ENCODE peak calls at places on chromosomes 5 and 9, in four cellular contexts. One of them, this sample, is unnamed.
A peak's percentile ranks its signal among the peaks of the same experiment; 100 is the strongest.

GRCh38 chr9:101674165-101674564 is 64.3 kb downstream of the GRIN3A start:
- DNase-seq in A549: no peak
- DNase-seq in progenitor cell of endocrine pancreas: no peak
- DNase-seq in HFFc6: no peak
- DNase-seq in this sample: no peak

GRCh38 chr5:160192424-160192823 is 36.9 kb upstream of the FABP6 start:
- DNase-seq in A549: no peak
- DNase-seq in progenitor cell of endocrine pancreas: no peak
- DNase-seq in HFFc6: no peak
- DNase-seq in this sample: no peak

GRCh38 chr9:105114956-105115728 is 129.3 kb upstream of the SLC44A1 start:
- DNase-seq in A549: no peak
- DNase-seq in progenitor cell of endocrine pancreas: no peak
- DNase-seq in HFFc6: no peak
- DNase-seq in this sample: no peak

GRCh38 chr9:3868012-3868411 is 342.2 kb upstream of the RFX3 start:
- DNase-seq in A549: no peak
- DNase-seq in progenitor cell of endocrine pancreas: no peak
- DNase-seq in HFFc6: no peak
- DNase-seq in this sample: no peak

GRCh38 chr5:59840200-59840601 is 53.3 kb downstream of the PDE4D start:
- DNase-seq in A549: no peak
- DNase-seq in progenitor cell of endocrine pancreas: no peak
- DNase-seq in HFFc6: peak; percentile 82
- DNase-seq in this sample: no peak

GRCh38 chr5:59873113-59873512 is 20.4 kb downstream of the PDE4D start:
- DNase-seq in A549: peak; percentile 28
- DNase-seq in progenitor cell of endocrine pancreas: no peak
- DNase-seq in HFFc6: peak; percentile 92
- DNase-seq in this sample: no peak

GRCh38 chr5:130528474-130528873 is 624.2 kb downstream of the CHSY3 start:
- DNase-seq in A549: peak; percentile 35
- DNase-seq in progenitor cell of endocrine pancreas: no peak
- DNase-seq in HFFc6: no peak
- DNase-seq in this sample: no peak

GRCh38 chr5:6544561-6544935 is 88.3 kb downstream of the NSUN2 start:
- DNase-seq in A549: no peak
- DNase-seq in progenitor cell of endocrine pancreas: no peak
- DNase-seq in HFFc6: no peak
- DNase-seq in this sample: no peak

GRCh38 chr9:36092509-36093215 is 43.9 kb upstream of the GLIPR2 start:
- DNase-seq in A549: no peak
- DNase-seq in progenitor cell of endocrine pancreas: no peak
- DNase-seq in HFFc6: no peak
- DNase-seq in this sample: no peak

GRCh38 chr5:44441460-44441859 is 52.2 kb upstream of the FGF10 start:
- DNase-seq in A549: no peak
- DNase-seq in progenitor cell of endocrine pancreas: no peak
- DNase-seq in HFFc6: no peak
- DNase-seq in this sample: no peak

GRCh38 chr9:70222354-70222753 is 36.4 kb upstream of the SMC5 start:
- DNase-seq in A549: no peak
- DNase-seq in progenitor cell of endocrine pancreas: no peak
- DNase-seq in HFFc6: peak; percentile 22
- DNase-seq in this sample: no peak

GRCh38 chr5:79186021-79186420 is 49.9 kb upstream of the JMY start:
- DNase-seq in A549: no peak
- DNase-seq in progenitor cell of endocrine pancreas: no peak
- DNase-seq in HFFc6: no peak
- DNase-seq in this sample: no peak

GRCh38 chr5:180135967-180136641 is 64.5 kb upstream of the RNF130 start:
- DNase-seq in A549: no peak
- DNase-seq in progenitor cell of endocrine pancreas: no peak
- DNase-seq in HFFc6: no peak
- DNase-seq in this sample: no peak

DNA sequence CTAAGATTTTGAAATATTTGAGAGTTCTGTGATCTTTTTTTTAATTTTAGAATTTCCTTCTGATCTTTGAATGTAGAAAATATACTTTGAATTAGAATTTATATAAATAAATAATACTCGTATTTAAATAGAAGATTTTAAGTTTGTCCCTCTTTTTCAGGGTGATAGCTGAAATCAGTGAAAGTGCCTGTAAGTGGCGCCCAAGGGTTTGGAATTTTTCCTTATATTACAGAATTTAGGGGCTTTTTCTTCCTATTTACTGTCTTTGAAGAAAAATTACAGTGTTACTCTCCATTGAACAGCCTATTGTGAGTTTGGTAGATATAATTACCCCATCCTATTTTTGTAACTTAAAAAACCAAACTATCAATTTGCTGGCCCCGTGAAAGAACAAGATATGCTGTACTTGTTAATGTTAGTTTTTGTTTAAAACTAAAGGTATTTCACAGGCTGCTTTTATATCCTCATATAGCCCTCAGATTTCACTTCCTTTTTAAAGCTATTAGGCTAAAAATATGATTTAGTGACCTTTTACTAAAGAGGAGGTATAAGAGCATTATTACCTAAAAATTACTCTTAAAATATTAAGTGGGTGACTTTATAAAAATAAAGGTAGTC is 3.2 kb downstream of the MAP3K1 start:
- DNase-seq in A549: no peak
- DNase-seq in progenitor cell of endocrine pancreas: no peak
- DNase-seq in HFFc6: no peak
- DNase-seq in this sample: no peak
- TF ChIP-seq CTCF in A549: peak; percentile 35
- TF ChIP-seq CTCF in progenitor cell of endocrine pancreas: peak; percentile 33
- TF ChIP-seq CTCF in HFFc6: peak; percentile 53
- TF ChIP-seq CTCF in this sample: no peak

GRCh38 chr9:122005597-122005996 is 87.5 kb downstream of the TTLL11 start:
- DNase-seq in A549: peak; percentile 48
- DNase-seq in progenitor cell of endocrine pancreas: peak; percentile 4
- DNase-seq in HFFc6: peak; percentile 44
- DNase-seq in this sample: peak; percentile 50
- TF ChIP-seq CTCF in A549: peak; percentile 57
- TF ChIP-seq CTCF in progenitor cell of endocrine pancreas: peak; percentile 51
- TF ChIP-seq CTCF in HFFc6: peak; percentile 80
- TF ChIP-seq CTCF in this sample: no peak

DNA sequence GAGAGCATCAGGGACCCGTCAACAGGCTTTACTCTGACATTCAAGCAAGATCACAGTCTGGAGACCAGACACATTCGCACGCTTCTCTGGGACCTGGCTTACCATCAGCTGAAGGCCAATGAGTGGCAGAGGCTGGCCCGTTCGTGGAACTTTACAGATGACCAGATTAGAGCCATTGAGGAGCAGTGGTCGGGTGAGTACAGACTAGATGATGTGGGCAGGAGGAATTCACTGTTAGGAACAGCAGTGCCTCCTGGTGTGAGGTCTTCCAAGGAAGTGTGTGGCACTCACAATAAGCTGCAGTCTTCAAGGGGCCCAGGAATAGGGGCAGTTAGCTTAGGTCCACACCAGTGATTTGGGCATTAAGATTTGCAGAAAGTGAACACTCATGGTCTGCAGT is 50.4 kb downstream of the POC5 start:
- DNase-seq in A549: peak; percentile 20
- DNase-seq in progenitor cell of endocrine pancreas: no peak
- DNase-seq in HFFc6: no peak
- DNase-seq in this sample: no peak
- TF ChIP-seq CTCF in A549: no peak
- TF ChIP-seq CTCF in progenitor cell of endocrine pancreas: no peak
- TF ChIP-seq CTCF in HFFc6: no peak
- TF ChIP-seq CTCF in this sample: no peak

GRCh38 chr5:56814963-56815656 is at the start of gene MAP3K1:
- DNase-seq in A549: peak; percentile 79
- DNase-seq in progenitor cell of endocrine pancreas: peak; percentile 79
- DNase-seq in HFFc6: peak; percentile 22
- DNase-seq in this sample: peak; percentile 89
- TF ChIP-seq CTCF in A549: no peak
- TF ChIP-seq CTCF in progenitor cell of endocrine pancreas: peak; percentile 11
- TF ChIP-seq CTCF in HFFc6: no peak
- TF ChIP-seq CTCF in this sample: no peak

GRCh38 chr5:132530946-132531345 is 12.4 kb downstream of the IL5 start:
- DNase-seq in A549: no peak
- DNase-seq in progenitor cell of endocrine pancreas: no peak
- DNase-seq in HFFc6: no peak
- DNase-seq in this sample: no peak

GRCh38 chr5:132528866-132529634 is 14.3 kb downstream of the IL5 start:
- DNase-seq in A549: no peak
- DNase-seq in progenitor cell of endocrine pancreas: no peak
- DNase-seq in HFFc6: no peak
- DNase-seq in this sample: no peak

GRCh38 chr5:132526290-132526973 is 16.9 kb downstream of the IL5 start:
- DNase-seq in A549: peak; percentile 59
- DNase-seq in progenitor cell of endocrine pancreas: peak; percentile 26
- DNase-seq in HFFc6: peak; percentile 31
- DNase-seq in this sample: peak; percentile 64

GRCh38 chr5:132525299-132525724 is 18.0 kb downstream of the IL5 start:
- DNase-seq in A549: no peak
- DNase-seq in progenitor cell of endocrine pancreas: no peak
- DNase-seq in HFFc6: no peak
- DNase-seq in this sample: no peak

DNA sequence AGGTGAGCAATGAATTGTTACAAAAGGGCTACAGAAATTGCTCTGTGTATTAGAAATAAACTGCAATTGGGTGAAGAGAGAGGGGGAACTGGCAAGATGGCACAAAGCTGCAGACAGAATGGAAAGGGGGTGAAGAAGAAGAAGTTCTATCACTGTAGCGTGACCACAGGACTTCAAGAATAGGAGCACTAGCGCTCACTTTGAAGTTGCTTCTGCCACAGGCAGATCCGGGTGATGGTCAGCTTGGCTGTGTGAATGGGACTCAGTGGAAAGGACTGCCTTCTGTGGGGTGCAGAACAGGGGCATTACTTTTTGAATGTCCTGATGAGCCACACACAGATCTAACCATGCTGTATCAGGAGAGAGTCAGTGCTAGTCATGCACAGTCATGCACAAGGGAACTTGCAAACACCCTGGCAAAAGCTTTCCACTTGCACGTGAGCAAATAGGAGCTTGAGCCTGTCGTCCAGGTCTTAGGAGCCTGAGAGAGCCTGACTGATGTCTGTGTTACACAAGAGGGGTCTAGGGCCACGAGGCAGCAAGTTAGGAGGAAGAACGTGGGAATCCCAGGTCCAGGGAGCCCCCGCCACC is 16.3 kb downstream of the IL5 start:
- DNase-seq in A549: no peak
- DNase-seq in progenitor cell of endocrine pancreas: no peak
- DNase-seq in HFFc6: peak; percentile 10
- DNase-seq in this sample: no peak
- TF ChIP-seq CTCF in A549: no peak
- TF ChIP-seq CTCF in progenitor cell of endocrine pancreas: no peak
- TF ChIP-seq CTCF in HFFc6: peak; percentile 32
- TF ChIP-seq CTCF in this sample: no peak

GRCh38 chr5:119966028-119966427 is 336.7 kb downstream of the FAM170A start:
- DNase-seq in A549: no peak
- DNase-seq in progenitor cell of endocrine pancreas: no peak
- DNase-seq in HFFc6: no peak
- DNase-seq in this sample: no peak
- TF ChIP-seq CTCF in A549: no peak
- TF ChIP-seq CTCF in progenitor cell of endocrine pancreas: no peak
- TF ChIP-seq CTCF in HFFc6: peak; percentile 32
- TF ChIP-seq CTCF in this sample: no peak

GRCh38 chr9:99947395-99947794 is 40.9 kb downstream of the STX17 start:
- DNase-seq in A549: peak; percentile 7
- DNase-seq in progenitor cell of endocrine pancreas: no peak
- DNase-seq in HFFc6: no peak
- DNase-seq in this sample: no peak
- TF ChIP-seq CTCF in A549: no peak
- TF ChIP-seq CTCF in progenitor cell of endocrine pancreas: peak; percentile 43
- TF ChIP-seq CTCF in HFFc6: peak; percentile 29
- TF ChIP-seq CTCF in this sample: peak; percentile 60

DNA sequence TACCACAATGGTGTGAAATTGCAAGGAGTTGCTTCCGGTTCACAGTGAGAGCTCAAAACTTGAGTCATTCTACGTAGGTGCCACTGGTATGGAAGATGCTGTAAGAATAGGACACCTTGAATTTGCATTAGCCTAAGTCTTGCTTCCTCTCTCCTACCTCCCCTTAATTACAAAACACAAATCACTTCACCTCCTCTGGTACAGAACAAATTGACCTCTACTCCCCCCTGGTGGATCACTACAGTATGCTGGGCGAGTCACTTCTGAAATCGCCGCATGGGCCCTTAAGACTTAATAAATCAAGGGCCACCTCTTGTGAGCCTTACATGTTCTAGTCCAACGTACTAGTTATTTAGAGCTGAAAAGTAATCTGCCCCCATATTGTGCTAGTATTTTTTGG is 145.3 kb upstream of the SMARCA2 start:
- DNase-seq in A549: peak; percentile 29
- DNase-seq in progenitor cell of endocrine pancreas: peak; percentile 14
- DNase-seq in HFFc6: no peak
- DNase-seq in this sample: peak; percentile 55
- TF ChIP-seq CTCF in A549: peak; percentile 25
- TF ChIP-seq CTCF in progenitor cell of endocrine pancreas: peak; percentile 74
- TF ChIP-seq CTCF in HFFc6: peak; percentile 50
- TF ChIP-seq CTCF in this sample: peak; percentile 54